ENCODE peak calls at places on chromosomes 12 and 14, in four cellular contexts. One of them, this sample, is unnamed.

GRCh38 chr12:19198272-19198671 is 68.7 kb downstream of the PLEKHA5 start:
- DNase-seq in fibroblast of the aortic adventitia: peak; percentile 81
- DNase-seq in germinal center: no peak
- DNase-seq in HT-29: no peak
- DNase-seq in this sample: no peak

GRCh38 chr14:35539969-35540368 is 6.0 kb downstream of the INSM2 start:
- DNase-seq in fibroblast of the aortic adventitia: no peak
- DNase-seq in germinal center: no peak
- DNase-seq in HT-29: no peak
- DNase-seq in this sample: no peak

GRCh38 chr12:112820796-112821195 is 29.2 kb downstream of the RPH3A start:
- DNase-seq in fibroblast of the aortic adventitia: no peak
- DNase-seq in germinal center: no peak
- DNase-seq in HT-29: no peak
- DNase-seq in this sample: no peak

GRCh38 chr14:53306267-53306721 is 153.2 kb upstream of the DDHD1 start:
- DNase-seq in fibroblast of the aortic adventitia: peak; percentile 81
- DNase-seq in germinal center: peak; percentile 38
- DNase-seq in HT-29: peak; percentile 45
- DNase-seq in this sample: peak; percentile 18

GRCh38 chr12:67449591-67450052 is 180.5 kb downstream of the CAND1 start:
- DNase-seq in fibroblast of the aortic adventitia: no peak
- DNase-seq in germinal center: peak; percentile 23
- DNase-seq in HT-29: no peak
- DNase-seq in this sample: no peak

GRCh38 chr14:52312872-52313492 is 1.1 kb upstream of the PTGER2 start:
- DNase-seq in fibroblast of the aortic adventitia: peak; percentile 80
- DNase-seq in germinal center: no peak
- DNase-seq in HT-29: no peak
- DNase-seq in this sample: peak; percentile 4

GRCh38 chr14:95352481-95352880 is 32.8 kb upstream of the CLMN start:
- DNase-seq in fibroblast of the aortic adventitia: no peak
- DNase-seq in germinal center: no peak
- DNase-seq in HT-29: no peak
- DNase-seq in this sample: no peak

GRCh38 chr12:67667276-67668073 is 18.9 kb downstream of the DYRK2 start:
- DNase-seq in fibroblast of the aortic adventitia: peak; percentile 74
- DNase-seq in germinal center: no peak
- DNase-seq in HT-29: no peak
- DNase-seq in this sample: no peak

GRCh38 chr12:19778822-19779221 is 339.5 kb downstream of the AEBP2 start:
- DNase-seq in fibroblast of the aortic adventitia: peak; percentile 34
- DNase-seq in germinal center: no peak
- DNase-seq in HT-29: no peak
- DNase-seq in this sample: no peak

GRCh38 chr12:21559855-21560569 is 33.9 kb downstream of the SPX start:
- DNase-seq in fibroblast of the aortic adventitia: peak; percentile 49
- DNase-seq in germinal center: no peak
- DNase-seq in HT-29: no peak
- DNase-seq in this sample: no peak

GRCh38 chr12:93279849-93280412 is 97.8 kb upstream of the NUDT4 start:
- DNase-seq in fibroblast of the aortic adventitia: no peak
- DNase-seq in germinal center: no peak
- DNase-seq in HT-29: no peak
- DNase-seq in this sample: no peak

GRCh38 chr14:59564356-59564755 is 12.3 kb downstream of the CCDC175 start:
- DNase-seq in fibroblast of the aortic adventitia: no peak
- DNase-seq in germinal center: no peak
- DNase-seq in HT-29: peak; percentile 7
- DNase-seq in this sample: no peak

GRCh38 chr14:45716506-45716905 is 463.5 kb upstream of the MIS18BP1 start:
- DNase-seq in fibroblast of the aortic adventitia: no peak
- DNase-seq in germinal center: no peak
- DNase-seq in HT-29: peak; percentile 3
- DNase-seq in this sample: peak; percentile 13

GRCh38 chr12:131030472-131031328 is 77.0 kb downstream of the ADGRD1 start:
- DNase-seq in fibroblast of the aortic adventitia: no peak
- DNase-seq in germinal center: no peak
- DNase-seq in HT-29: no peak
- DNase-seq in this sample: no peak

GRCh38 chr12:12070674-12071661 is at the start of gene BCL2L14:
- DNase-seq in fibroblast of the aortic adventitia: no peak
- DNase-seq in germinal center: no peak
- DNase-seq in HT-29: peak; percentile 74
- DNase-seq in this sample: peak; percentile 67

GRCh38 chr14:77181603-77182437 is at the start of gene TMEM63C:
- DNase-seq in fibroblast of the aortic adventitia: no peak
- DNase-seq in germinal center: peak; percentile 90
- DNase-seq in HT-29: peak; percentile 78
- DNase-seq in this sample: peak; percentile 91

GRCh38 chr12:120581998-120582397 is 796 bp upstream of the POP5 start:
- DNase-seq in fibroblast of the aortic adventitia: peak; percentile 17
- DNase-seq in germinal center: no peak
- DNase-seq in HT-29: no peak
- DNase-seq in this sample: no peak

GRCh38 chr14:63438065-63438757 is 105.0 kb downstream of the PPP2R5E start:
- DNase-seq in fibroblast of the aortic adventitia: peak; percentile 99
- DNase-seq in germinal center: no peak
- DNase-seq in HT-29: no peak
- DNase-seq in this sample: peak; percentile 97

GRCh38 chr14:22226381-22226780 is 362.6 kb downstream of the DAD1 start:
- DNase-seq in fibroblast of the aortic adventitia: no peak
- DNase-seq in germinal center: peak; percentile 53
- DNase-seq in HT-29: no peak
- DNase-seq in this sample: no peak

GRCh38 chr14:101877766-101878165 is 86.6 kb upstream of the DYNC1H1 start:
- DNase-seq in fibroblast of the aortic adventitia: no peak
- DNase-seq in germinal center: no peak
- DNase-seq in HT-29: no peak
- DNase-seq in this sample: no peak

GRCh38 chr14:80658733-80659132 is 282.8 kb downstream of the CEP128 start:
- DNase-seq in fibroblast of the aortic adventitia: no peak
- DNase-seq in germinal center: no peak
- DNase-seq in HT-29: no peak
- DNase-seq in this sample: no peak

GRCh38 chr12:57523706-57524614 is 1.3 kb downstream of the MBD6 start:
- DNase-seq in fibroblast of the aortic adventitia: peak; percentile 32
- DNase-seq in germinal center: no peak
- DNase-seq in HT-29: no peak
- DNase-seq in this sample: no peak